ENCODE peak calls at places on chromosome 9, in eight cellular contexts. One of them, this sample, is unnamed.

GRCh38 chr9:36664806-36665205 is 92.1 kb downstream of the MELK start:
- DNase-seq in lower lobe of right lung: no peak
- DNase-seq in fibroblast of lung: no peak
- DNase-seq in left lung: no peak
- DNase-seq in uterus: no peak
- DNase-seq in NB4: no peak
- DNase-seq in bronchial epithelial cell: peak
- DNase-seq in HCT116: no peak
- DNase-seq in this sample: no peak

GRCh38 chr9:1458503-1458902 is 408.3 kb downstream of the DMRT2 start:
- DNase-seq in lower lobe of right lung: no peak
- DNase-seq in fibroblast of lung: peak
- DNase-seq in left lung: no peak
- DNase-seq in uterus: no peak
- DNase-seq in NB4: peak
- DNase-seq in bronchial epithelial cell: peak
- DNase-seq in HCT116: peak
- DNase-seq in this sample: peak

GRCh38 chr9:137321726-137322361 is 19.8 kb upstream of the NRARP start:
- DNase-seq in lower lobe of right lung: no peak
- DNase-seq in fibroblast of lung: no peak
- DNase-seq in left lung: no peak
- DNase-seq in uterus: no peak
- DNase-seq in NB4: no peak
- DNase-seq in bronchial epithelial cell: no peak
- DNase-seq in HCT116: no peak
- DNase-seq in this sample: no peak

GRCh38 chr9:89591291-89592200 is 13.3 kb upstream of the GADD45G start:
- DNase-seq in lower lobe of right lung: no peak
- DNase-seq in fibroblast of lung: no peak
- DNase-seq in left lung: no peak
- DNase-seq in uterus: no peak
- DNase-seq in NB4: no peak
- DNase-seq in bronchial epithelial cell: no peak
- DNase-seq in HCT116: no peak
- DNase-seq in this sample: no peak

GRCh38 chr9:113963017-113963620 is 87.0 kb downstream of the ZNF618 start:
- DNase-seq in lower lobe of right lung: peak
- DNase-seq in fibroblast of lung: peak
- DNase-seq in left lung: no peak
- DNase-seq in uterus: no peak
- DNase-seq in NB4: peak
- DNase-seq in bronchial epithelial cell: peak
- DNase-seq in HCT116: peak
- DNase-seq in this sample: peak

GRCh38 chr9:3513265-3513818 is 12.5 kb downstream of the RFX3 start:
- DNase-seq in lower lobe of right lung: no peak
- DNase-seq in fibroblast of lung: no peak
- DNase-seq in left lung: no peak
- DNase-seq in uterus: no peak
- DNase-seq in NB4: peak
- DNase-seq in bronchial epithelial cell: no peak
- DNase-seq in HCT116: no peak
- DNase-seq in this sample: no peak

GRCh38 chr9:135792268-135793128 is 90.5 kb downstream of the KCNT1 start:
- DNase-seq in lower lobe of right lung: no peak
- DNase-seq in fibroblast of lung: no peak
- DNase-seq in left lung: no peak
- DNase-seq in uterus: no peak
- DNase-seq in NB4: no peak
- DNase-seq in bronchial epithelial cell: no peak
- DNase-seq in HCT116: no peak
- DNase-seq in this sample: no peak

GRCh38 chr9:94210616-94211603 is 48.2 kb upstream of the ZNF169 start:
- DNase-seq in lower lobe of right lung: no peak
- DNase-seq in fibroblast of lung: no peak
- DNase-seq in left lung: no peak
- DNase-seq in uterus: no peak
- DNase-seq in NB4: no peak
- DNase-seq in bronchial epithelial cell: peak
- DNase-seq in HCT116: no peak
- DNase-seq in this sample: no peak

GRCh38 chr9:6417186-6417585 is 4.2 kb downstream of the UHRF2 start:
- DNase-seq in lower lobe of right lung: no peak
- DNase-seq in fibroblast of lung: no peak
- DNase-seq in left lung: no peak
- DNase-seq in uterus: no peak
- DNase-seq in NB4: peak
- DNase-seq in bronchial epithelial cell: peak
- DNase-seq in HCT116: no peak
- DNase-seq in this sample: peak

GRCh38 chr9:83930881-83931280 is 9.6 kb upstream of the KIF27 start:
- DNase-seq in lower lobe of right lung: no peak
- DNase-seq in fibroblast of lung: no peak
- DNase-seq in left lung: no peak
- DNase-seq in uterus: no peak
- DNase-seq in NB4: no peak
- DNase-seq in bronchial epithelial cell: no peak
- DNase-seq in HCT116: no peak
- DNase-seq in this sample: no peak

GRCh38 chr9:132082188-132082587 is 2.5 kb upstream of the MED27 start:
- DNase-seq in lower lobe of right lung: no peak
- DNase-seq in fibroblast of lung: no peak
- DNase-seq in left lung: no peak
- DNase-seq in uterus: no peak
- DNase-seq in NB4: no peak
- DNase-seq in bronchial epithelial cell: no peak
- DNase-seq in HCT116: no peak
- DNase-seq in this sample: no peak

GRCh38 chr9:92147030-92147853 is 32.0 kb upstream of the SPTLC1 start:
- DNase-seq in lower lobe of right lung: peak
- DNase-seq in fibroblast of lung: peak
- DNase-seq in left lung: peak
- DNase-seq in uterus: peak
- DNase-seq in NB4: peak
- DNase-seq in bronchial epithelial cell: peak
- DNase-seq in HCT116: peak
- DNase-seq in this sample: peak

GRCh38 chr9:135130266-135130976 is 43.0 kb downstream of the OLFM1 start:
- DNase-seq in lower lobe of right lung: no peak
- DNase-seq in fibroblast of lung: no peak
- DNase-seq in left lung: no peak
- DNase-seq in uterus: no peak
- DNase-seq in NB4: peak
- DNase-seq in bronchial epithelial cell: peak
- DNase-seq in HCT116: peak
- DNase-seq in this sample: peak

GRCh38 chr9:99011161-99011709 is 67.5 kb downstream of the COL15A1 start:
- DNase-seq in lower lobe of right lung: no peak
- DNase-seq in fibroblast of lung: peak
- DNase-seq in left lung: no peak
- DNase-seq in uterus: no peak
- DNase-seq in NB4: peak
- DNase-seq in bronchial epithelial cell: peak
- DNase-seq in HCT116: no peak
- DNase-seq in this sample: no peak

GRCh38 chr9:130539473-130540223 is 39.7 kb upstream of the FUBP3 start:
- DNase-seq in lower lobe of right lung: no peak
- DNase-seq in fibroblast of lung: peak
- DNase-seq in left lung: no peak
- DNase-seq in uterus: no peak
- DNase-seq in NB4: no peak
- DNase-seq in bronchial epithelial cell: peak
- DNase-seq in HCT116: peak
- DNase-seq in this sample: peak

GRCh38 chr9:6184749-6185645 is 30.6 kb upstream of the IL33 start:
- DNase-seq in lower lobe of right lung: no peak
- DNase-seq in fibroblast of lung: peak
- DNase-seq in left lung: no peak
- DNase-seq in uterus: peak
- DNase-seq in NB4: no peak
- DNase-seq in bronchial epithelial cell: no peak
- DNase-seq in HCT116: no peak
- DNase-seq in this sample: peak

GRCh38 chr9:130870491-130871381 is 25.9 kb downstream of the QRFP start:
- DNase-seq in lower lobe of right lung: no peak
- DNase-seq in fibroblast of lung: no peak
- DNase-seq in left lung: no peak
- DNase-seq in uterus: no peak
- DNase-seq in NB4: no peak
- DNase-seq in bronchial epithelial cell: no peak
- DNase-seq in HCT116: no peak
- DNase-seq in this sample: no peak

GRCh38 chr9:108850293-108850897 is 5.4 kb downstream of the ACTL7B start:
- DNase-seq in lower lobe of right lung: no peak
- DNase-seq in fibroblast of lung: peak
- DNase-seq in left lung: no peak
- DNase-seq in uterus: no peak
- DNase-seq in NB4: peak
- DNase-seq in bronchial epithelial cell: peak
- DNase-seq in HCT116: peak
- DNase-seq in this sample: peak

GRCh38 chr9:114806571-114806970 is 732 bp upstream of the TNFSF15 start:
- DNase-seq in lower lobe of right lung: no peak
- DNase-seq in fibroblast of lung: no peak
- DNase-seq in left lung: no peak
- DNase-seq in uterus: no peak
- DNase-seq in NB4: no peak
- DNase-seq in bronchial epithelial cell: no peak
- DNase-seq in HCT116: no peak
- DNase-seq in this sample: no peak

GRCh38 chr9:90972057-90972456 is 170.4 kb downstream of the SYK start:
- DNase-seq in lower lobe of right lung: no peak
- DNase-seq in fibroblast of lung: no peak
- DNase-seq in left lung: no peak
- DNase-seq in uterus: no peak
- DNase-seq in NB4: no peak
- DNase-seq in bronchial epithelial cell: no peak
- DNase-seq in HCT116: no peak
- DNase-seq in this sample: no peak

DNA sequence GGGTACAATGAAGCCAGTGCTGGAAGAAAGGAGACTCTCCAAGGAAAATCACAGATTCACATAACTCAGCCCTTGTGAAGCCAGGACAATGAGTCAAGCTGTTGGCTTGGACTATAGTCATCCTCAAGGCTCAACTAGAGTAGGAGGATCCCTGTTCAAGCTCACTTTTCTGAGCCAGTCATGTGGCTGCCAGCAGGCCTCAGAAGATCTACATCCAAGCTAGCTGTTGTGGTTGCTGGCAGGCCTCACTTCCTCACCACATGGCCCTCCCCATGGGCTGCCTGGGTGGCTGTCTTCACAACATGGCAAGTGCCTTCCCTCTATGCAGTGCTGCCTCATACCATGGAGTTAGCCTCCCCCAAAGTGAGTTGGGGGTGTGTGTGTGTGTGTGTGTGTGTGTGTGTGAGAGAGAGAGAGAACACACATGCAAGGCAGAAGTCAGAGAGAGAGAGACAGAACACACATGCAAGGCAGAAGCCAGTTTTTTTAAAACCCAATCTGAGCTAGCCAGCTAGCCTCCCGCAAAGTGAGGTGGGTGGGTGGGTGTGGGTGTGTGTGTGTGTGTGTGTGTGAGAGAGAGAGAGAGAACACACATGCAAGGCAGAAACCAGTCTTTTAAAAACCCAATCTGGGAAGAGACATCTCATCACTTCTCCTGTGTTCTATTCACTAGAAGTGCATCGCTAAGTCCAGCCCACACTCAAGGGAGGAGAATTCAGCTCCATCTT is 17.1 kb downstream of the SCAI start:
- DNase-seq in lower lobe of right lung: peak
- DNase-seq in fibroblast of lung: peak
- DNase-seq in left lung: peak
- DNase-seq in uterus: peak
- DNase-seq in NB4: peak
- DNase-seq in bronchial epithelial cell: peak
- DNase-seq in HCT116: no peak
- DNase-seq in this sample: peak
- TF ChIP-seq CTCF in lower lobe of right lung: no peak
- TF ChIP-seq CTCF in fibroblast of lung: no peak
- TF ChIP-seq CTCF in left lung: no peak
- TF ChIP-seq CTCF in uterus: no peak
- TF ChIP-seq CTCF in NB4: no peak
- TF ChIP-seq CTCF in bronchial epithelial cell: no peak
- TF ChIP-seq CTCF in HCT116: no peak
- TF ChIP-seq CTCF in this sample: no peak

GRCh38 chr9:129498451-129499376 is 122.2 kb downstream of the C9orf50 start:
- DNase-seq in lower lobe of right lung: no peak
- DNase-seq in fibroblast of lung: no peak
- DNase-seq in left lung: no peak
- DNase-seq in uterus: no peak
- DNase-seq in NB4: no peak
- DNase-seq in bronchial epithelial cell: no peak
- DNase-seq in HCT116: no peak
- DNase-seq in this sample: no peak
- H3K4me3 ChIP-seq in lower lobe of right lung: peak
- H3K4me3 ChIP-seq in fibroblast of lung: peak
- H3K4me3 ChIP-seq in left lung: no peak
- H3K4me3 ChIP-seq in uterus: peak
- H3K4me3 ChIP-seq in NB4: no peak
- H3K4me3 ChIP-seq in bronchial epithelial cell: no peak
- H3K4me3 ChIP-seq in HCT116: no peak
- H3K4me3 ChIP-seq in this sample: peak

GRCh38 chr9:105690742-105691141 is 3.6 kb upstream of the TMEM38B start:
- DNase-seq in lower lobe of right lung: no peak
- DNase-seq in fibroblast of lung: peak
- DNase-seq in left lung: no peak
- DNase-seq in uterus: no peak
- DNase-seq in NB4: no peak
- DNase-seq in bronchial epithelial cell: peak
- DNase-seq in HCT116: no peak
- DNase-seq in this sample: peak
- TF ChIP-seq CTCF in lower lobe of right lung: peak
- TF ChIP-seq CTCF in fibroblast of lung: peak
- TF ChIP-seq CTCF in left lung: peak
- TF ChIP-seq CTCF in uterus: no peak
- TF ChIP-seq CTCF in NB4: peak
- TF ChIP-seq CTCF in bronchial epithelial cell: peak
- TF ChIP-seq CTCF in HCT116: peak
- TF ChIP-seq CTCF in this sample: peak

DNA sequence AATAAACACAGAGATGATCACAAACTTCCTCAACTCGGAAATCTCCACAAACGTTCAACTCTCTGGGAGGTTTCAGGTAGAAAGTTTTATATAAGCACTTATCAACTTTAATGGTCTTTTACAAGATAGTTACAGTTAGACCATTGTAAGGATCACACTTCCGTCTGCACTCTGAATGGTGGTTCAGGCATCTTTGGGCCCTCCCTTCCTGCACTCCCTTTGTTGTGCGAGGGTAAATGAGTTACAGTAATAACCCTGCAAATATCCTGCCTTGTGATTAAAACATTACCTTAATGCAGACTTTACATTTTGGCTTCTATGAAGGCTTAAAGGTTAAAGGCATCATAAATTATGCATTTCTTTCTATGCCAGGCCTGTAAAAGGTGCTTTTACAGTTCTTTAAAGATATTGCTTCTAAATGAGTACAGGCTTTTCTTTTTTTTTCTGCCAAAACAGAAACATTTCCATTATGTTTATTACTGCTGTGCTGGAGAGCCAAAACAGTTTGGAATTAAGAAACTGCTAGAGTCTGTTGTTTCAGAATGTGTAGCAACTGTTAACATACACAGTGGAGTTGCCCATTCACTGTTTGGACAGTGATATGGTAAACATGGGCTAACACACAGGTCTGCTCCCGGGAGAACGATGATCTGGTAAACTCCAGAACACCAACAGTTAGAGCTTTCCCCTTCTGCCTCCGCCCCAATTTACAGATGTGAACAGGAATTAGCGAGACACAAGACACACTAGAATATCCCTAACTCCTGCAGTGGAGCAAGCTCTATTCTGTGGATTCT is 1.1 kb downstream of the PRUNE2 start:
- DNase-seq in lower lobe of right lung: no peak
- DNase-seq in fibroblast of lung: no peak
- DNase-seq in left lung: no peak
- DNase-seq in uterus: no peak
- DNase-seq in NB4: no peak
- DNase-seq in bronchial epithelial cell: no peak
- DNase-seq in HCT116: no peak
- DNase-seq in this sample: no peak
- H3K4me3 ChIP-seq in lower lobe of right lung: peak
- H3K4me3 ChIP-seq in fibroblast of lung: peak
- H3K4me3 ChIP-seq in left lung: no peak
- H3K4me3 ChIP-seq in uterus: peak
- H3K4me3 ChIP-seq in NB4: no peak
- H3K4me3 ChIP-seq in bronchial epithelial cell: no peak
- H3K4me3 ChIP-seq in HCT116: no peak
- H3K4me3 ChIP-seq in this sample: peak

This sample was measured in fibroblast of pulmonary artery.